ENCODE peak calls at places on chromosome 2, in six cellular contexts. One of them, this sample, is unnamed.

GRCh38 chr2:204365778-204366177 is 179.5 kb upstream of the PARD3B start:
- DNase-seq in GM13977: no peak
- DNase-seq in GM03348: no peak
- DNase-seq in Calu3: no peak
- DNase-seq in A673: no peak
- DNase-seq in kidney epithelial cell: no peak
- DNase-seq in this sample: no peak

GRCh38 chr2:127735537-127736399 is 34.5 kb downstream of the SFT2D3 start:
- DNase-seq in kidney epithelial cell: peak
- DNase-seq in GM03348: no peak
- DNase-seq in A673: no peak
- DNase-seq in Calu3: peak
- DNase-seq in GM13977: no peak
- DNase-seq in this sample: no peak

GRCh38 chr2:196268538-196269338 is 97.4 kb upstream of the STK17B start:
- DNase-seq in A673: no peak
- DNase-seq in kidney epithelial cell: no peak
- DNase-seq in GM03348: no peak
- DNase-seq in Calu3: peak
- DNase-seq in GM13977: no peak
- DNase-seq in this sample: peak

GRCh38 chr2:50995610-50996009 is 36.3 kb downstream of the NRXN1 start:
- DNase-seq in A673: peak
- DNase-seq in GM13977: no peak
- DNase-seq in Calu3: no peak
- DNase-seq in GM03348: peak
- DNase-seq in kidney epithelial cell: peak
- DNase-seq in this sample: no peak

GRCh38 chr2:30208453-30208852 is 22.9 kb upstream of the LBH start:
- DNase-seq in kidney epithelial cell: no peak
- DNase-seq in Calu3: peak
- DNase-seq in GM03348: peak
- DNase-seq in A673: peak
- DNase-seq in GM13977: peak
- DNase-seq in this sample: peak

GRCh38 chr2:164562666-164563065 is 58.6 kb downstream of the GRB14 start:
- DNase-seq in GM03348: no peak
- DNase-seq in GM13977: no peak
- DNase-seq in kidney epithelial cell: no peak
- DNase-seq in A673: no peak
- DNase-seq in Calu3: no peak
- DNase-seq in this sample: no peak

GRCh38 chr2:105104208-105104731 is 66.4 kb downstream of the MRPS9 start:
- DNase-seq in Calu3: no peak
- DNase-seq in kidney epithelial cell: peak
- DNase-seq in GM13977: no peak
- DNase-seq in A673: no peak
- DNase-seq in GM03348: peak
- DNase-seq in this sample: no peak

GRCh38 chr2:24327988-24328387 is 32.3 kb downstream of the ITSN2 start:
- DNase-seq in GM03348: no peak
- DNase-seq in kidney epithelial cell: no peak
- DNase-seq in Calu3: no peak
- DNase-seq in GM13977: no peak
- DNase-seq in A673: no peak
- DNase-seq in this sample: no peak

GRCh38 chr2:171432969-171433762 is 624 bp downstream of the METTL8 start:
- DNase-seq in A673: peak
- DNase-seq in GM13977: peak
- DNase-seq in Calu3: peak
- DNase-seq in GM03348: peak
- DNase-seq in kidney epithelial cell: no peak
- DNase-seq in this sample: peak

This sample was measured in colonic mucosa.